ENCODE peak calls at places on chromosomes 12 and 14, in seven cellular contexts. E is GM12891; O is right lobe of liver; W is WTC11; H is cardiac muscle cell; V is stimulated activated CD4-positive, alpha-beta T cell treated with anti-CD3 and anti-CD28 coated beads, Interleukin-15, amount 100 ng/mL, for 1 hour; I is T-helper 2 cell. Y is an unnamed sample.

GRCh38 chr12:125038976-125039625 is 26.1 kb upstream of the AACS start:
- DNase-seq in E (no peak), O (no peak), W (no peak), H (no peak), V (no peak), I (no peak), Y (no peak)

GRCh38 chr14:38496092-38496491 is 240.2 kb upstream of the CLEC14A start:
- DNase-seq in E (no peak), O (no peak), W (no peak), H (no peak), V (no peak), I (no peak), Y (no peak)

GRCh38 chr12:74537126-74537706 is 419 bp upstream of the ATXN7L3B start:
- DNase-seq in E (peak), O (no peak), W (no peak), H (peak), V (no peak), I (no peak), Y (no peak)

GRCh38 chr12:104573-105081 is 38.1 kb downstream of the IQSEC3 start:
- DNase-seq in E (no peak), O (no peak), W (peak), H (no peak), V (no peak), I (no peak), Y (peak)

GRCh38 chr12:71791473-71792150 is 36.9 kb downstream of the RAB21 start:
- DNase-seq in E (no peak), O (no peak), W (no peak), H (no peak), V (no peak), I (no peak), Y (no peak)

GRCh38 chr14:89408907-89409675 is 7.9 kb downstream of the FOXN3 start:
- DNase-seq in E (no peak), O (no peak), W (no peak), H (no peak), V (no peak), I (no peak), Y (no peak)

GRCh38 chr12:14772946-14773345 is 30.3 kb downstream of the WBP11 start:
- DNase-seq in E (no peak), O (no peak), W (no peak), H (no peak), V (no peak), I (no peak), Y (no peak)

GRCh38 chr14:100305446-100306255 is 593 bp downstream of the SLC25A29 start:
- DNase-seq in E (no peak), O (no peak), W (peak), H (no peak), V (peak), I (no peak), Y (peak)

GRCh38 chr14:50025776-50026175 is 90.6 kb downstream of the VCPKMT start:
- DNase-seq in E (no peak), O (no peak), W (no peak), H (no peak), V (no peak), I (no peak), Y (no peak)